ENCODE peak calls at places on chromosome 4, in seven cellular contexts. One of them, this sample, is unnamed.

GRCh38 chr4:66554844-66555243 is 884.6 kb upstream of the EPHA5 start:
- DNase-seq in ecto neural progenitor cell: no peak
- DNase-seq in mesendoderm: no peak
- DNase-seq in T-helper 17 cell: no peak
- DNase-seq in CD4-positive, alpha-beta memory T cell: no peak
- DNase-seq in T-helper 2 cell: no peak
- DNase-seq in stimulated activated CD8-positive, alpha-beta memory T cell treated with anti-CD3 and anti-CD28 coated beads, Interleukin-4, amount 100 ng/mL, for 24 hours: no peak
- DNase-seq in this sample: no peak

GRCh38 chr4:139560396-139561084 is 4.5 kb upstream of the SETD7 start:
- DNase-seq in ecto neural progenitor cell: no peak
- DNase-seq in mesendoderm: peak
- DNase-seq in T-helper 17 cell: no peak
- DNase-seq in CD4-positive, alpha-beta memory T cell: peak
- DNase-seq in T-helper 2 cell: no peak
- DNase-seq in stimulated activated CD8-positive, alpha-beta memory T cell treated with anti-CD3 and anti-CD28 coated beads, Interleukin-4, amount 100 ng/mL, for 24 hours: no peak
- DNase-seq in this sample: no peak

GRCh38 chr4:18669390-18669789 is 647.8 kb upstream of the LCORL start:
- DNase-seq in ecto neural progenitor cell: no peak
- DNase-seq in mesendoderm: no peak
- DNase-seq in T-helper 17 cell: no peak
- DNase-seq in CD4-positive, alpha-beta memory T cell: no peak
- DNase-seq in T-helper 2 cell: no peak
- DNase-seq in stimulated activated CD8-positive, alpha-beta memory T cell treated with anti-CD3 and anti-CD28 coated beads, Interleukin-4, amount 100 ng/mL, for 24 hours: no peak
- DNase-seq in this sample: no peak

GRCh38 chr4:183455431-183456145 is 11.2 kb downstream of the CDKN2AIP start:
- DNase-seq in ecto neural progenitor cell: no peak
- DNase-seq in mesendoderm: no peak
- DNase-seq in T-helper 17 cell: no peak
- DNase-seq in CD4-positive, alpha-beta memory T cell: peak
- DNase-seq in T-helper 2 cell: no peak
- DNase-seq in stimulated activated CD8-positive, alpha-beta memory T cell treated with anti-CD3 and anti-CD28 coated beads, Interleukin-4, amount 100 ng/mL, for 24 hours: no peak
- DNase-seq in this sample: no peak

GRCh38 chr4:156888762-156889161 is 82.8 kb downstream of the PDGFC start:
- DNase-seq in ecto neural progenitor cell: no peak
- DNase-seq in mesendoderm: no peak
- DNase-seq in T-helper 17 cell: no peak
- DNase-seq in CD4-positive, alpha-beta memory T cell: no peak
- DNase-seq in T-helper 2 cell: no peak
- DNase-seq in stimulated activated CD8-positive, alpha-beta memory T cell treated with anti-CD3 and anti-CD28 coated beads, Interleukin-4, amount 100 ng/mL, for 24 hours: no peak
- DNase-seq in this sample: no peak

GRCh38 chr4:53931423-53932060 is 132.9 kb downstream of the CHIC2 start:
- DNase-seq in ecto neural progenitor cell: no peak
- DNase-seq in mesendoderm: no peak
- DNase-seq in T-helper 17 cell: no peak
- DNase-seq in CD4-positive, alpha-beta memory T cell: no peak
- DNase-seq in T-helper 2 cell: no peak
- DNase-seq in stimulated activated CD8-positive, alpha-beta memory T cell treated with anti-CD3 and anti-CD28 coated beads, Interleukin-4, amount 100 ng/mL, for 24 hours: no peak
- DNase-seq in this sample: no peak

GRCh38 chr4:92847046-92847445 is 543.3 kb downstream of the GRID2 start:
- DNase-seq in ecto neural progenitor cell: no peak
- DNase-seq in mesendoderm: no peak
- DNase-seq in T-helper 17 cell: no peak
- DNase-seq in CD4-positive, alpha-beta memory T cell: no peak
- DNase-seq in T-helper 2 cell: no peak
- DNase-seq in stimulated activated CD8-positive, alpha-beta memory T cell treated with anti-CD3 and anti-CD28 coated beads, Interleukin-4, amount 100 ng/mL, for 24 hours: no peak
- DNase-seq in this sample: no peak

GRCh38 chr4:22490718-22491330 is 25.0 kb downstream of the ADGRA3 start:
- DNase-seq in ecto neural progenitor cell: no peak
- DNase-seq in mesendoderm: peak
- DNase-seq in T-helper 17 cell: no peak
- DNase-seq in CD4-positive, alpha-beta memory T cell: no peak
- DNase-seq in T-helper 2 cell: no peak
- DNase-seq in stimulated activated CD8-positive, alpha-beta memory T cell treated with anti-CD3 and anti-CD28 coated beads, Interleukin-4, amount 100 ng/mL, for 24 hours: no peak
- DNase-seq in this sample: no peak

GRCh38 chr4:167428172-167428571 is 193.9 kb upstream of the SPOCK3 start:
- DNase-seq in ecto neural progenitor cell: no peak
- DNase-seq in mesendoderm: no peak
- DNase-seq in T-helper 17 cell: no peak
- DNase-seq in CD4-positive, alpha-beta memory T cell: no peak
- DNase-seq in T-helper 2 cell: no peak
- DNase-seq in stimulated activated CD8-positive, alpha-beta memory T cell treated with anti-CD3 and anti-CD28 coated beads, Interleukin-4, amount 100 ng/mL, for 24 hours: no peak
- DNase-seq in this sample: no peak

GRCh38 chr4:122450847-122451246 is 5.7 kb downstream of the IL2 start:
- DNase-seq in ecto neural progenitor cell: peak
- DNase-seq in mesendoderm: peak
- DNase-seq in T-helper 17 cell: no peak
- DNase-seq in CD4-positive, alpha-beta memory T cell: no peak
- DNase-seq in T-helper 2 cell: no peak
- DNase-seq in stimulated activated CD8-positive, alpha-beta memory T cell treated with anti-CD3 and anti-CD28 coated beads, Interleukin-4, amount 100 ng/mL, for 24 hours: no peak
- DNase-seq in this sample: peak

GRCh38 chr4:169024762-169025161 is 14.7 kb upstream of the CBR4 start:
- DNase-seq in ecto neural progenitor cell: no peak
- DNase-seq in mesendoderm: peak
- DNase-seq in T-helper 17 cell: no peak
- DNase-seq in CD4-positive, alpha-beta memory T cell: no peak
- DNase-seq in T-helper 2 cell: no peak
- DNase-seq in stimulated activated CD8-positive, alpha-beta memory T cell treated with anti-CD3 and anti-CD28 coated beads, Interleukin-4, amount 100 ng/mL, for 24 hours: no peak
- DNase-seq in this sample: no peak

GRCh38 chr4:11343536-11343935 is 85.2 kb downstream of the HS3ST1 start:
- DNase-seq in ecto neural progenitor cell: no peak
- DNase-seq in mesendoderm: peak
- DNase-seq in T-helper 17 cell: no peak
- DNase-seq in CD4-positive, alpha-beta memory T cell: no peak
- DNase-seq in T-helper 2 cell: no peak
- DNase-seq in stimulated activated CD8-positive, alpha-beta memory T cell treated with anti-CD3 and anti-CD28 coated beads, Interleukin-4, amount 100 ng/mL, for 24 hours: no peak
- DNase-seq in this sample: no peak

GRCh38 chr4:1578301-1578781 is 105.8 kb downstream of the FAM53A start:
- DNase-seq in ecto neural progenitor cell: peak
- DNase-seq in mesendoderm: peak
- DNase-seq in T-helper 17 cell: no peak
- DNase-seq in CD4-positive, alpha-beta memory T cell: no peak
- DNase-seq in T-helper 2 cell: no peak
- DNase-seq in stimulated activated CD8-positive, alpha-beta memory T cell treated with anti-CD3 and anti-CD28 coated beads, Interleukin-4, amount 100 ng/mL, for 24 hours: no peak
- DNase-seq in this sample: no peak

GRCh38 chr4:99091174-99091573 is 2.6 kb upstream of the ADH5 start:
- DNase-seq in ecto neural progenitor cell: no peak
- DNase-seq in mesendoderm: no peak
- DNase-seq in T-helper 17 cell: no peak
- DNase-seq in CD4-positive, alpha-beta memory T cell: no peak
- DNase-seq in T-helper 2 cell: no peak
- DNase-seq in stimulated activated CD8-positive, alpha-beta memory T cell treated with anti-CD3 and anti-CD28 coated beads, Interleukin-4, amount 100 ng/mL, for 24 hours: no peak
- DNase-seq in this sample: no peak

GRCh38 chr4:59818656-59819055 is 1381.5 kb upstream of the ADGRL3 start:
- DNase-seq in ecto neural progenitor cell: no peak
- DNase-seq in mesendoderm: no peak
- DNase-seq in T-helper 17 cell: no peak
- DNase-seq in CD4-positive, alpha-beta memory T cell: no peak
- DNase-seq in T-helper 2 cell: no peak
- DNase-seq in stimulated activated CD8-positive, alpha-beta memory T cell treated with anti-CD3 and anti-CD28 coated beads, Interleukin-4, amount 100 ng/mL, for 24 hours: no peak
- DNase-seq in this sample: no peak

GRCh38 chr4:178275671-178276360 is 833.6 kb upstream of the AGA start:
- DNase-seq in ecto neural progenitor cell: no peak
- DNase-seq in mesendoderm: peak
- DNase-seq in T-helper 17 cell: no peak
- DNase-seq in CD4-positive, alpha-beta memory T cell: no peak
- DNase-seq in T-helper 2 cell: no peak
- DNase-seq in stimulated activated CD8-positive, alpha-beta memory T cell treated with anti-CD3 and anti-CD28 coated beads, Interleukin-4, amount 100 ng/mL, for 24 hours: no peak
- DNase-seq in this sample: no peak

This sample was measured in stimulated activated naive CD4-positive, alpha-beta T cell treated with Interleukin-2 at 50 U/mL for 16 hours.